ENCODE peak calls at places on chromosome 13, in four cellular contexts. L is CD4-positive, alpha-beta T cell; H is fibroblast of lung; U is GM13977. C is an unnamed sample.
A peak's percentile ranks its signal among the peaks of the same experiment; 100 is the strongest.

GRCh38 chr13:41470187-41470586 is 12.8 kb downstream of the RGCC start:
- DNase-seq in L (no peak), H (no peak), U (no peak), C (no peak)

GRCh38 chr13:79380943-79381445 is 25.1 kb downstream of the RBM26 start:
- DNase-seq in L (no peak), H (no peak), U (no peak), C (no peak)

GRCh38 chr13:50685491-50685890 is 158.0 kb downstream of the DLEU7 start:
- DNase-seq in L (no peak), H (peak; percentile 21), U (no peak), C (no peak)

GRCh38 chr13:22064854-22065646 is 394.2 kb downstream of the FGF9 start:
- DNase-seq in L (no peak), H (no peak), U (no peak), C (no peak)

GRCh38 chr13:95834134-95834765 is 157.3 kb downstream of the DNAJC3 start:
- DNase-seq in L (peak; percentile 53), H (peak; percentile 69), U (peak; percentile 51), C (peak; percentile 49)

GRCh38 chr13:109818136-109818535 is 31.8 kb upstream of the IRS2 start:
- DNase-seq in L (no peak), H (no peak), U (no peak), C (no peak)

GRCh38 chr13:102591988-102592781 is 4.6 kb upstream of the TPP2 start:
- DNase-seq in L (peak; percentile 75), H (peak; percentile 77), U (peak; percentile 66), C (peak; percentile 72)

GRCh38 chr13:23411706-23412105 is 21.8 kb downstream of the SACS start:
- DNase-seq in L (no peak), H (no peak), U (no peak), C (no peak)

GRCh38 chr13:26785845-26786630 is 25.5 kb upstream of the GPR12 start:
- DNase-seq in L (peak; percentile 52), H (no peak), U (no peak), C (no peak)

GRCh38 chr13:25657062-25657588 is 285.4 kb downstream of the ATP8A2 start:
- DNase-seq in L (no peak), H (no peak), U (no peak), C (no peak)

GRCh38 chr13:114140131-114140908 is 7.9 kb upstream of the RASA3 start:
- DNase-seq in L (peak; percentile 38), H (no peak), U (no peak), C (no peak)

GRCh38 chr13:90872491-90873025 is 474.9 kb upstream of the MIR17HG start:
- DNase-seq in L (no peak), H (no peak), U (no peak), C (no peak)

GRCh38 chr13:113129480-113129879 is 6.9 kb downstream of the F10 start:
- DNase-seq in L (no peak), H (no peak), U (no peak), C (no peak)

GRCh38 chr13:24683833-24684599 is 3.8 kb downstream of the ATP12A start:
- DNase-seq in L (peak; percentile 58), H (peak; percentile 27), U (peak; percentile 82), C (peak; percentile 85)

GRCh38 chr13:75689686-75690085 is 53.6 kb downstream of the LMO7 start:
- DNase-seq in L (no peak), H (no peak), U (no peak), C (no peak)

GRCh38 chr13:26047040-26047439 is 4.8 kb downstream of the SHISA2 start:
- DNase-seq in L (no peak), H (no peak), U (no peak), C (no peak)

GRCh38 chr13:51781246-51782022 is 22.5 kb downstream of the DHRS12 start:
- DNase-seq in L (no peak), H (no peak), U (peak; percentile 36), C (peak; percentile 53)

GRCh38 chr13:98798849-98799645 is 46.6 kb upstream of the SLC15A1 start:
- DNase-seq in L (no peak), H (peak; percentile 96), U (no peak), C (no peak)

GRCh38 chr13:42807866-42808265 is 26.5 kb downstream of the FAM216B start:
- DNase-seq in L (no peak), H (peak; percentile 42), U (no peak), C (no peak)

GRCh38 chr13:21242236-21242635 is 65.8 kb downstream of the MRPL57 start:
- DNase-seq in L (no peak), H (no peak), U (no peak), C (no peak)

GRCh38 chr13:53198699-53199098 is 170.1 kb downstream of the OLFM4 start:
- DNase-seq in L (no peak), H (no peak), U (no peak), C (no peak)

GRCh38 chr13:114283581-114283980 is 2.2 kb downstream of the UPF3A start:
- DNase-seq in L (no peak), H (no peak), U (no peak), C (no peak)

GRCh38 chr13:111202149-111202548 is 87.0 kb downstream of the ARHGEF7 start:
- DNase-seq in L (no peak), H (no peak), U (no peak), C (no peak)

GRCh38 chr13:26500618-26501320 is 56.7 kb upstream of the WASF3 start:
- DNase-seq in L (no peak), H (no peak), U (no peak), C (no peak)

GRCh38 chr13:59679239-59679638 is 484.5 kb downstream of the DIAPH3 start:
- DNase-seq in L (no peak), H (no peak), U (no peak), C (no peak)

GRCh38 chr13:82356667-82357066 is 1525.6 kb downstream of the SLITRK1 start:
- DNase-seq in L (no peak), H (peak; percentile 55), U (no peak), C (no peak)

GRCh38 chr13:40271931-40272775 is 394.3 kb downstream of the FOXO1 start:
- DNase-seq in L (peak; percentile 46), H (peak; percentile 74), U (no peak), C (no peak)

GRCh38 chr13:33624740-33625139 is 193.2 kb upstream of the RFC3 start:
- DNase-seq in L (no peak), H (no peak), U (no peak), C (no peak)

GRCh38 chr13:102138635-102139225 is 263.1 kb downstream of the FGF14 start:
- DNase-seq in L (no peak), H (peak; percentile 42), U (no peak), C (no peak)

GRCh38 chr13:110627351-110627750 is 12.0 kb downstream of the NAXD start:
- DNase-seq in L (no peak), H (no peak), U (no peak), C (no peak)

GRCh38 chr13:30995331-30995730 is 62.9 kb downstream of the TEX26 start:
- DNase-seq in L (no peak), H (no peak), U (no peak), C (no peak)

GRCh38 chr13:40672310-40673060 is 6.0 kb upstream of the FOXO1 start:
- DNase-seq in L (no peak), H (peak; percentile 76), U (no peak), C (no peak)

GRCh38 chr13:24618219-24618955 is 61.8 kb upstream of the ATP12A start:
- DNase-seq in L (peak; percentile 42), H (no peak), U (peak; percentile 73), C (peak; percentile 67)

GRCh38 chr13:44921931-44922758 is 67.1 kb downstream of the NUFIP1 start:
- DNase-seq in L (no peak), H (peak; percentile 100), U (no peak), C (no peak)

GRCh38 chr13:32838985-32839384 is 177.2 kb upstream of the KL start:
- DNase-seq in L (no peak), H (peak; percentile 72), U (peak; percentile 49), C (peak; percentile 64)

GRCh38 chr13:113794764-113795173 is 35.7 kb downstream of the TMEM255B start:
- DNase-seq in L (no peak), H (no peak), U (no peak), C (no peak)

GRCh38 chr13:73403362-73404150 is 344.8 kb downstream of the KLF5 start:
- DNase-seq in L (no peak), H (no peak), U (no peak), C (no peak)
- TF ChIP-seq CTCF in L (no peak), H (no peak), U (no peak), C (no peak)

GRCh38 chr13:28415994-28416411 is 78.9 kb downstream of the FLT1 start:
- DNase-seq in L (no peak), H (no peak), U (no peak), C (no peak)
- TF ChIP-seq CTCF in L (no peak), H (no peak), U (no peak), C (no peak)

DNA sequence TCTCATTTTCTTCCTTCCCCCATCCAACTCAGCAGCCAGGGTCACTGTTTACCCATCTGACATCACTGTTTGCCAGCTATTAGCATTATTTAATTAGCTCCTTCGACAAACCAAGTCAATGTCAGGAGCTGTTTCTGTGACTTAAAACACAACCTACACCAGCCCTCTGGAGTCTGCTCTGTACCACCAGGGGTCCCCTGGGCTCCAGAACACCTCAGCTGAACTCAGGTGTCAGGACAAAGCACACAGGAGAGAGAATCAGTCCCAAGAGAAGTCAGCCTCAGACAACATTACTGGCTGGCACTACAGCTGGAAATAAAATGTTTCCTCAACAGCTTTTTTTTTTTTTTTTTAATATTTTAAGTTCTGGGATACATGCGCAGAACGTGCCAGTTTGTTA is 45.1 kb downstream of the DCLK1 start:
- DNase-seq in L (no peak), H (no peak), U (no peak), C (no peak)
- TF ChIP-seq CTCF in L (no peak), H (no peak), U (no peak), C (no peak)

GRCh38 chr13:46961719-46962118 is 64.9 kb upstream of the HTR2A start:
- DNase-seq in L (no peak), H (peak; percentile 82), U (peak; percentile 76), C (peak; percentile 69)

GRCh38 chr13:46964789-46965527 is 68.1 kb upstream of the HTR2A start:
- DNase-seq in L (no peak), H (peak; percentile 75), U (no peak), C (no peak)

GRCh38 chr13:46963874-46964273 is 67.0 kb upstream of the HTR2A start:
- DNase-seq in L (no peak), H (no peak), U (no peak), C (no peak)

GRCh38 chr13:46962286-46962941 is 65.6 kb upstream of the HTR2A start:
- DNase-seq in L (no peak), H (peak; percentile 31), U (peak; percentile 42), C (peak; percentile 36)
- TF ChIP-seq CTCF in L (peak; percentile 9), H (peak; percentile 36), U (peak; percentile 66), C (peak; percentile 49)

GRCh38 chr13:66992183-66992582 is 238.0 kb downstream of the PCDH9 start:
- DNase-seq in L (no peak), H (peak; percentile 88), U (no peak), C (no peak)

GRCh38 chr13:66992683-66993082 is 237.5 kb downstream of the PCDH9 start:
- DNase-seq in L (no peak), H (peak; percentile 31), U (no peak), C (no peak)

GRCh38 chr13:66994498-66995365 is 235.4 kb downstream of the PCDH9 start:
- DNase-seq in L (no peak), H (no peak), U (peak; percentile 7), C (no peak)

GRCh38 chr13:66995366-66995663 is 234.8 kb downstream of the PCDH9 start:
- DNase-seq in L (no peak), H (no peak), U (peak; percentile 6), C (no peak)

GRCh38 chr13:66994097-66994496 is 236.0 kb downstream of the PCDH9 start:
- DNase-seq in L (no peak), H (peak; percentile 80), U (no peak), C (peak; percentile 32)
- TF ChIP-seq CTCF in L (no peak), H (peak; percentile 76), U (peak; percentile 48), C (peak; percentile 53)

GRCh38 chr13:107301724-107302374 is 733.9 kb upstream of the ARGLU1 start:
- DNase-seq in L (no peak), H (peak; percentile 26), U (no peak), C (no peak)
- TF ChIP-seq CTCF in L (no peak), H (peak; percentile 18), U (no peak), C (no peak)